ENCODE peak calls at places on chromosomes 3 and 15, in seven cellular contexts. One of them, this sample, is unnamed.

GRCh38 chr3:71453822-71454512 is 129.6 kb downstream of the FOXP1 start:
- DNase-seq in GM12878: no peak
- DNase-seq in H1: no peak
- DNase-seq in K562: no peak
- DNase-seq in SK-N-SH: no peak
- DNase-seq in HCT116: no peak
- DNase-seq in HepG2: peak
- DNase-seq in this sample: no peak

GRCh38 chr3:123082370-123083065 is 15.7 kb downstream of the PDIA5 start:
- DNase-seq in GM12878: peak
- DNase-seq in SK-N-SH: no peak
- DNase-seq in HCT116: no peak
- DNase-seq in HepG2: no peak
- DNase-seq in H1: no peak
- DNase-seq in K562: no peak
- DNase-seq in this sample: no peak

GRCh38 chr3:163939926-163940325 is 1138.4 kb downstream of the SI start:
- DNase-seq in SK-N-SH: no peak
- DNase-seq in GM12878: no peak
- DNase-seq in H1: no peak
- DNase-seq in HCT116: peak
- DNase-seq in K562: no peak
- DNase-seq in HepG2: no peak
- DNase-seq in this sample: peak

GRCh38 chr15:101091080-101092017 is 160.5 kb downstream of the CHSY1 start:
- DNase-seq in SK-N-SH: no peak
- DNase-seq in H1: no peak
- DNase-seq in K562: no peak
- DNase-seq in HCT116: no peak
- DNase-seq in HepG2: peak
- DNase-seq in GM12878: no peak
- DNase-seq in this sample: no peak

GRCh38 chr3:37935290-37935668 is 55.3 kb upstream of the VILL start:
- DNase-seq in K562: no peak
- DNase-seq in HCT116: no peak
- DNase-seq in H1: no peak
- DNase-seq in HepG2: peak
- DNase-seq in SK-N-SH: no peak
- DNase-seq in GM12878: no peak
- DNase-seq in this sample: no peak

GRCh38 chr3:110126065-110126464 is 788.7 kb upstream of the DPPA4 start:
- DNase-seq in K562: no peak
- DNase-seq in HepG2: no peak
- DNase-seq in H1: no peak
- DNase-seq in SK-N-SH: no peak
- DNase-seq in HCT116: no peak
- DNase-seq in GM12878: no peak
- DNase-seq in this sample: no peak

GRCh38 chr3:75863130-75863529 is 77.8 kb upstream of the ZNF717 start:
- DNase-seq in SK-N-SH: no peak
- DNase-seq in GM12878: no peak
- DNase-seq in HepG2: no peak
- DNase-seq in K562: no peak
- DNase-seq in HCT116: no peak
- DNase-seq in H1: no peak
- DNase-seq in this sample: no peak

GRCh38 chr3:189041482-189042090 is 130.2 kb upstream of the TPRG1 start:
- DNase-seq in HCT116: peak
- DNase-seq in H1: peak
- DNase-seq in GM12878: peak
- DNase-seq in HepG2: peak
- DNase-seq in SK-N-SH: peak
- DNase-seq in K562: no peak
- DNase-seq in this sample: peak

GRCh38 chr15:66564136-66565041 is 1.4 kb downstream of the LCTL start:
- DNase-seq in GM12878: no peak
- DNase-seq in K562: no peak
- DNase-seq in HepG2: no peak
- DNase-seq in SK-N-SH: no peak
- DNase-seq in H1: no peak
- DNase-seq in HCT116: no peak
- DNase-seq in this sample: no peak

GRCh38 chr3:151282921-151283320 is 4.6 kb upstream of the P2RY14 start:
- DNase-seq in HepG2: peak
- DNase-seq in H1: no peak
- DNase-seq in K562: peak
- DNase-seq in GM12878: no peak
- DNase-seq in HCT116: peak
- DNase-seq in SK-N-SH: peak
- DNase-seq in this sample: peak

GRCh38 chr3:50602675-50603191 is 8.8 kb downstream of the CISH start:
- DNase-seq in SK-N-SH: no peak
- DNase-seq in HepG2: no peak
- DNase-seq in K562: no peak
- DNase-seq in HCT116: no peak
- DNase-seq in H1: no peak
- DNase-seq in GM12878: no peak
- DNase-seq in this sample: no peak

GRCh38 chr3:172617013-172617706 is 93.7 kb downstream of the NCEH1 start:
- DNase-seq in HepG2: peak
- DNase-seq in K562: no peak
- DNase-seq in H1: no peak
- DNase-seq in HCT116: no peak
- DNase-seq in GM12878: no peak
- DNase-seq in SK-N-SH: no peak
- DNase-seq in this sample: no peak

GRCh38 chr15:71201471-71201870 is 86.2 kb downstream of the THSD4 start:
- DNase-seq in H1: no peak
- DNase-seq in GM12878: no peak
- DNase-seq in HepG2: no peak
- DNase-seq in HCT116: no peak
- DNase-seq in K562: no peak
- DNase-seq in SK-N-SH: no peak
- DNase-seq in this sample: peak

GRCh38 chr3:15499536-15499935 is 22.0 kb downstream of the COLQ start:
- DNase-seq in HCT116: no peak
- DNase-seq in HepG2: no peak
- DNase-seq in K562: no peak
- DNase-seq in H1: no peak
- DNase-seq in SK-N-SH: no peak
- DNase-seq in GM12878: no peak
- DNase-seq in this sample: no peak

GRCh38 chr3:36993326-36994283 is at the start of gene MLH1:
- DNase-seq in HCT116: peak
- DNase-seq in K562: peak
- DNase-seq in SK-N-SH: peak
- DNase-seq in HepG2: peak
- DNase-seq in H1: peak
- DNase-seq in GM12878: peak
- DNase-seq in this sample: peak

GRCh38 chr15:76177491-76178040 is 117.8 kb downstream of the TMEM266 start:
- DNase-seq in HCT116: no peak
- DNase-seq in H1: no peak
- DNase-seq in HepG2: peak
- DNase-seq in GM12878: no peak
- DNase-seq in SK-N-SH: no peak
- DNase-seq in K562: no peak
- DNase-seq in this sample: no peak

GRCh38 chr3:156586905-156587766 is 32.2 kb upstream of the SSR3 start:
- DNase-seq in H1: no peak
- DNase-seq in SK-N-SH: no peak
- DNase-seq in HepG2: no peak
- DNase-seq in GM12878: no peak
- DNase-seq in K562: no peak
- DNase-seq in HCT116: no peak
- DNase-seq in this sample: no peak

DNA sequence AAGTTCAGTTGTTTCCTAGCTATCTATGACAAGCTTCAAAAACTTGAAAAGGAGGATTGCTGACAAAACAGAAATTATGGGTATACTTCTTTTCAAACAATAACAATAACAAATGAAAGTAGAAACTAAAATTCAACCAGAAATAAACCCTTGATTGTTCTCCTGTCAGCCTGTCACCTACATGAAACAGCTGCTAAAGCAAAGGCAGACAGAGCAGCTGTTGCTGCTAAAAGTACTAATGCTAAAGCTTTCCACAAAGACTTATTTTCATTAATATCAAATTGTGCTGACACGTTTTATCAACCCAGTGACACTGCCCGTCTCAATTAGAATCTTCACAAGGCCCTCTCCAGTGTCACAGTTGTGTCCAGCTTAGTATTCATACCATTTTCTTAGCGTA is 533.2 kb upstream of the GBE1 start:
- DNase-seq in HepG2: no peak
- DNase-seq in HCT116: no peak
- DNase-seq in K562: no peak
- DNase-seq in H1: no peak
- DNase-seq in SK-N-SH: no peak
- DNase-seq in GM12878: peak
- DNase-seq in this sample: no peak
- TF ChIP-seq JUND in HepG2: no peak
- TF ChIP-seq JUND in HCT116: no peak
- TF ChIP-seq JUND in K562: no peak
- TF ChIP-seq JUND in H1: no peak
- TF ChIP-seq JUND in SK-N-SH: no peak
- TF ChIP-seq JUND in GM12878: no peak
- TF ChIP-seq JUND in this sample: no peak

GRCh38 chr3:52004158-52004787 is 8.6 kb upstream of the RPL29 start:
- DNase-seq in H1: peak
- DNase-seq in SK-N-SH: peak
- DNase-seq in GM12878: no peak
- DNase-seq in K562: no peak
- DNase-seq in HCT116: no peak
- DNase-seq in HepG2: peak
- DNase-seq in this sample: no peak

GRCh38 chr3:52002768-52003167 is 7.1 kb upstream of the RPL29 start:
- DNase-seq in HepG2: no peak
- DNase-seq in H1: peak
- DNase-seq in SK-N-SH: no peak
- DNase-seq in K562: no peak
- DNase-seq in GM12878: no peak
- DNase-seq in HCT116: no peak
- DNase-seq in this sample: no peak

GRCh38 chr3:51998774-51999173 is 3.1 kb upstream of the RPL29 start:
- DNase-seq in SK-N-SH: no peak
- DNase-seq in GM12878: no peak
- DNase-seq in HCT116: no peak
- DNase-seq in H1: no peak
- DNase-seq in HepG2: no peak
- DNase-seq in K562: no peak
- DNase-seq in this sample: no peak

GRCh38 chr3:51999861-52000260 is 4.2 kb upstream of the RPL29 start:
- DNase-seq in HepG2: no peak
- DNase-seq in HCT116: no peak
- DNase-seq in H1: no peak
- DNase-seq in K562: peak
- DNase-seq in SK-N-SH: no peak
- DNase-seq in GM12878: no peak
- DNase-seq in this sample: no peak

GRCh38 chr3:52001443-52001974 is 5.8 kb upstream of the RPL29 start:
- DNase-seq in GM12878: no peak
- DNase-seq in H1: peak
- DNase-seq in SK-N-SH: peak
- DNase-seq in K562: peak
- DNase-seq in HCT116: peak
- DNase-seq in HepG2: peak
- DNase-seq in this sample: peak
- TF ChIP-seq JUND in GM12878: no peak
- TF ChIP-seq JUND in H1: no peak
- TF ChIP-seq JUND in SK-N-SH: no peak
- TF ChIP-seq JUND in K562: no peak
- TF ChIP-seq JUND in HCT116: no peak
- TF ChIP-seq JUND in HepG2: no peak
- TF ChIP-seq JUND in this sample: no peak

GRCh38 chr15:68820205-68820588 is 498 bp downstream of the ANP32A start:
- DNase-seq in K562: no peak
- DNase-seq in H1: no peak
- DNase-seq in HepG2: peak
- DNase-seq in SK-N-SH: no peak
- DNase-seq in GM12878: no peak
- DNase-seq in HCT116: no peak
- DNase-seq in this sample: no peak
- TF ChIP-seq JUND in K562: no peak
- TF ChIP-seq JUND in H1: no peak
- TF ChIP-seq JUND in HepG2: no peak
- TF ChIP-seq JUND in SK-N-SH: no peak
- TF ChIP-seq JUND in GM12878: no peak
- TF ChIP-seq JUND in HCT116: no peak
- TF ChIP-seq JUND in this sample: no peak

GRCh38 chr3:134796313-134797079 is 1.4 kb downstream of the EPHB1 start:
- DNase-seq in HepG2: no peak
- DNase-seq in HCT116: no peak
- DNase-seq in H1: peak
- DNase-seq in K562: no peak
- DNase-seq in GM12878: no peak
- DNase-seq in SK-N-SH: peak
- DNase-seq in this sample: no peak

GRCh38 chr3:134799393-134799792 is 4.3 kb downstream of the EPHB1 start:
- DNase-seq in HepG2: no peak
- DNase-seq in HCT116: no peak
- DNase-seq in K562: no peak
- DNase-seq in H1: peak
- DNase-seq in SK-N-SH: no peak
- DNase-seq in GM12878: no peak
- DNase-seq in this sample: peak

GRCh38 chr3:134797080-134797801 is 2.2 kb downstream of the EPHB1 start:
- DNase-seq in SK-N-SH: peak
- DNase-seq in HCT116: no peak
- DNase-seq in GM12878: no peak
- DNase-seq in H1: peak
- DNase-seq in HepG2: no peak
- DNase-seq in K562: no peak
- DNase-seq in this sample: no peak

GRCh38 chr3:134798681-134799311 is 3.7 kb downstream of the EPHB1 start:
- DNase-seq in HCT116: no peak
- DNase-seq in HepG2: no peak
- DNase-seq in K562: no peak
- DNase-seq in H1: peak
- DNase-seq in GM12878: peak
- DNase-seq in SK-N-SH: no peak
- DNase-seq in this sample: no peak

DNA sequence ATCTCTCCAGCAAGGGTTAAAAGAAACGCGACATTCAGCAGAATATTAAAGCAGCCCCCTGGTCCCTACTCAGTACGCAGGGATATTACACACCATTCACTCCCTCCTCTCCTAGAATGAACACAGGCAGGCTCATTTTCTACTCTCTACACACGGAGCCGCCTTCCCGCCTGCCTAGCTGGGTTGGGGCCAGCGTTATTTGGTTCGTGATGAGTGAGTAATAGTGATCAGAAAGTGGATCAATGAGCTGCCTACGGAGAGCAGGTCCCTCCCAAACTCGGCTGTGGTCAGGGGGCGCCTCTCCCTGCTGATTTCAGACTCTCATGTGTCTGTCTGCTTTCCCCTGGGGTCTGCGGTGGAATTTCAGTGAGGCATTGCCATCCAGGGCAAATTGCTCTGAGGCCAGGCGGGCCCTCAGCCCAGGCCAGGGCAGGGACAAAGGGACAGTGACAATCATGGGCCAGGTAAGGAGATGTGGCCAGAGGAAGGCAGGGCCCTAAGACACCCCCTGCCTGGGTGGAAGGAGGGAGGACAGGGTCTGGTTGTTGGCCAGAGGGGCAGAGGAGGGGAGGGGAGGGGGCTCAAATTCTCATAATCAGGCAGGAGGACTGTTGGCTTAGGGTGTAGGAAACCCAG is 2.9 kb downstream of the EPHB1 start:
- DNase-seq in H1: peak
- DNase-seq in K562: no peak
- DNase-seq in HepG2: no peak
- DNase-seq in SK-N-SH: no peak
- DNase-seq in HCT116: no peak
- DNase-seq in GM12878: no peak
- DNase-seq in this sample: no peak
- TF ChIP-seq JUND in H1: no peak
- TF ChIP-seq JUND in K562: no peak
- TF ChIP-seq JUND in HepG2: no peak
- TF ChIP-seq JUND in SK-N-SH: no peak
- TF ChIP-seq JUND in HCT116: no peak
- TF ChIP-seq JUND in GM12878: no peak
- TF ChIP-seq JUND in this sample: no peak

This sample was measured in T47D.